ENCODE peak calls at places on chromosomes 6 and 20, in ten cellular contexts. N is uterus, D is sigmoid colon, A is fibroblast of lung, B is H1, C is tibial nerve, R is adrenal gland, Q is GM23248, X is ascending aorta, G is GM23338. J is an unnamed sample.

GRCh38 chr6:2007165-2007564 is 238.2 kb downstream of the GMDS start:
- DNase-seq in N (no peak), D (no peak), A (no peak), B (no peak), C (no peak), R (no peak), Q (peak; percentile 29), X (no peak), G (no peak), J (no peak)

GRCh38 chr6:27642744-27643456 is 170.0 kb upstream of the ZNF184 start:
- DNase-seq in N (no peak), D (no peak), A (no peak), B (no peak), C (no peak), R (no peak), Q (no peak), X (no peak), G (no peak), J (no peak)

GRCh38 chr6:87116922-87117321 is 22.0 kb upstream of the CGA start:
- DNase-seq in N (no peak), D (no peak), A (no peak), B (no peak), C (no peak), R (no peak), Q (no peak), X (no peak), G (no peak), J (no peak)

GRCh38 chr20:61399433-61399832 is 147.4 kb downstream of the CDH4 start:
- DNase-seq in N (no peak), D (no peak), A (no peak), B (no peak), C (no peak), R (no peak), Q (no peak), X (no peak), G (no peak), J (no peak)

GRCh38 chr6:143707702-143708101 is 29.9 kb downstream of the PHACTR2 start:
- DNase-seq in N (no peak), D (no peak), A (no peak), B (no peak), C (no peak), R (no peak), Q (no peak), X (no peak), G (no peak), J (no peak)

GRCh38 chr6:167803816-167804215 is 22.9 kb upstream of the AFDN start:
- DNase-seq in N (no peak), D (no peak), A (no peak), B (peak; percentile 27), C (no peak), R (no peak), Q (no peak), X (no peak), G (no peak), J (no peak)

GRCh38 chr6:83096791-83097190 is 29.3 kb downstream of the DOP1A start:
- DNase-seq in N (no peak), D (no peak), A (no peak), B (no peak), C (no peak), R (no peak), Q (peak; percentile 49), X (no peak), G (no peak), J (no peak)

GRCh38 chr6:47027315-47027714 is 14.8 kb downstream of the ADGRF1 start:
- DNase-seq in N (no peak), D (no peak), A (no peak), B (no peak), C (no peak), R (no peak), Q (no peak), X (no peak), G (no peak), J (no peak)

DNA sequence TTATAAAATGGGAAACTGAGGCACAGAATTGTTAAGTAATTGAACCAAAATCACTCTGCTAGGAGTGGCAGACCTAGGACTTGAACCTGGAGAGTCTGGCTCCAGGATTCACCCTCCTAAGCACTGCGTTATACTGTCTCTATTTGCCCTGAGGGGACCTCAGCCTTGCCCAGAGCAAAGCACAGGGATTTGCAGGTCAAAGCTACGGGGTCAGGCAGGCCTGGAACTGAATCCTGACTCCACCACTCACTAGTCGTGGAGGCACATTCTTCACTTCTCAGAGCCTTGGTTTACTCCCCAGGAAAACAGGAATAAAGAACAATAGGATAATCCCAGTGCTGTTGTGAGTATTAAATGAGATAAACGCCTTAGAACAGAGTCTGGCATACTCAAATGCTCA is 19.4 kb downstream of the KCNK15 start:
- DNase-seq in N (no peak), D (no peak), A (no peak), B (no peak), C (no peak), R (no peak), Q (no peak), X (no peak), G (no peak), J (no peak)
- H3K27me3 ChIP-seq in N (no peaks in the 10 kb centered on the region), D (peaks cover 6% of the 10 kb centered on the region), A (peaks cover 13% of the 10 kb centered on the region), B (no peaks in the 10 kb centered on the region), C (no peaks in the 10 kb centered on the region), R (no peaks in the 10 kb centered on the region), Q (peaks cover 18% of the 10 kb centered on the region), X (no peaks in the 10 kb centered on the region), G (no peaks in the 10 kb centered on the region), J (no peaks in the 10 kb centered on the region)

DNA sequence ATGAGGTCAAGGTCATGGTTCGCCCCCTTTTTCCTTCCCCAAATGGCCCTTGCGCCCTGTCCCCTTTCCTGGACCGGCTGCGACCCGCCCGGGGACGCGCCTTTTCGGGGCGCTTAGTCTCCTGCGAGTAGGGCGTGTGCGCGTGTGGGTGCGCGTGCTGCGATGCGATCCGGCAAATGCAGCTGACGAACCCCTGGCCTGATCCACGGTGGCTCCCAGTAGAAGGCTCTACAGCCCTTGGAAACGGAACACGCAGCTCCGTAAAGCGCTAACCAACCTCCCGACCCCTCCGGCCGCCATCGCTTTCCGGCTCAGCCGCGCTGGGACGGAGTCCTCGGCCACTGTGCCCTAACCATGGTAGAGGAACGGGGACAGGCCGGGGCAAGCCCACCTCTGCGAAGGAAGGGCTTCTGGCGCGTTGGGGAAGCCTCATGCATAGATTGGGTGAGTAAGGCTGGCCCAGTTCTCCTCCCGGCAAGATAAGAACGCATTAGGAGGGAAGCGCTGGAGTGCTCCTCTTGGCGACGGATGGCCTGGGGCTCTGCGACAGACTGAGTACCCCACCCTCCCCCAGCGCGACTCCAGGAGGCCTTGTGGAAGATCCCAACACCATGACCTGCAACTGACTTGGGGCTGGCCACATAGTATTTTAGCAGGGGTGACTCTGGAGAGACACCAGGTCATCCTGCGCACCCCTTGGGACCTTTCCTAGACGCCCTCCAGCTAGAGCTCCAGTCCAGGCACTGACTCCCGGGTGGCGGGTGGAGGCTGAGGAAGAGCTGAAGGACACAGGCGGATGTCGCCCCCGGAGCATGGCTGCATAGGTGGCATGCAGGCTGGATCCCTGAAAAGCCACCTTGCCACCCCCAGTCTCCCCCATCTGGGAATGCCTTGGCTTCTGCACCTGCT is 1.1 kb upstream of the SLC4A11 start:
- DNase-seq in N (no peak), D (no peak), A (peak; percentile 26), B (peak; percentile 73), C (no peak), R (peak; percentile 44), Q (peak; percentile 59), X (no peak), G (peak; percentile 60), J (peak; percentile 77)
- H3K27me3 ChIP-seq in N (peaks cover 13% of the 10 kb centered on the region), D (peaks cover 97% of the 10 kb centered on the region), A (peaks cover 15% of the 10 kb centered on the region), B (peaks cover 37% of the 10 kb centered on the region), C (no peaks in the 10 kb centered on the region), R (no peaks in the 10 kb centered on the region), Q (peaks cover 8% of the 10 kb centered on the region), X (peaks cover 9% of the 10 kb centered on the region), G (peaks cover 46% of the 10 kb centered on the region), J (peaks cover 100% of the 10 kb centered on the region)

GRCh38 chr20:54000262-54000661 is 70.1 kb downstream of the BCAS1 start:
- DNase-seq in N (no peak), D (no peak), A (no peak), B (no peak), C (no peak), R (no peak), Q (no peak), X (no peak), G (no peak), J (no peak)

GRCh38 chr20:54002741-54003140 is 67.7 kb downstream of the BCAS1 start:
- DNase-seq in N (no peak), D (no peak), A (no peak), B (no peak), C (no peak), R (no peak), Q (no peak), X (no peak), G (no peak), J (no peak)

GRCh38 chr20:53999077-53999476 is 71.3 kb downstream of the BCAS1 start:
- DNase-seq in N (no peak), D (no peak), A (no peak), B (no peak), C (no peak), R (no peak), Q (no peak), X (no peak), G (no peak), J (no peak)

GRCh38 chr20:54002056-54002575 is 68.3 kb downstream of the BCAS1 start:
- DNase-seq in N (no peak), D (no peak), A (no peak), B (no peak), C (no peak), R (no peak), Q (no peak), X (no peak), G (no peak), J (no peak)

DNA sequence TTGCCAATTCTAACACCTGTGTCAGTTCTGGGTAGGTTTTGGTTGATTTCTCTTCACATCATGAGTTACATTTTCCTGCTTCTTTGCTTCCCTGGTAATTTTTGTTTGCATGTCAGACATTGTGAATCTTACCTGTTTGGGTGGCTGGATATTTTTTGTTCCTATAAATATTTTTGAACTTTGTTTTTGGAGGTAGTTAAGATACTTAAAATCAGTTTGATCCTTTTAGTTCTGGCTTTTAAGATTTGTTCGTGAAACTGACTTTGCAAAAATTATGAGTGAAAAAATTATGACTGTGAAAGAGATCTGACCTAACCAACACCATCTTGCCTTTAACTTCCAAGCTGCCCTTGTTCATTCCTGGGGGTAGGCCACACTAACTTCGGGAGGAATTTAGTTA is 69.5 kb downstream of the BCAS1 start:
- DNase-seq in N (no peak), D (no peak), A (no peak), B (no peak), C (no peak), R (no peak), Q (no peak), X (no peak), G (no peak), J (no peak)
- H3K27me3 ChIP-seq in N (no peaks in the 10 kb centered on the region), D (no peaks in the 10 kb centered on the region), A (no peaks in the 10 kb centered on the region), B (no peaks in the 10 kb centered on the region), C (no peaks in the 10 kb centered on the region), R (no peaks in the 10 kb centered on the region), Q (no peaks in the 10 kb centered on the region), X (no peaks in the 10 kb centered on the region), G (no peaks in the 10 kb centered on the region), J (no peaks in the 10 kb centered on the region)

GRCh38 chr6:158667360-158667981 is 17.6 kb downstream of the SYTL3 start:
- DNase-seq in N (no peak), D (no peak), A (no peak), B (no peak), C (no peak), R (no peak), Q (no peak), X (no peak), G (no peak), J (no peak)

GRCh38 chr6:158662607-158663464 is 13.0 kb downstream of the SYTL3 start:
- DNase-seq in N (peak; percentile 44), D (peak; percentile 58), A (peak; percentile 77), B (no peak), C (no peak), R (no peak), Q (no peak), X (peak; percentile 57), G (no peak), J (no peak)

GRCh38 chr6:158666637-158667359 is 16.9 kb downstream of the SYTL3 start:
- DNase-seq in N (no peak), D (peak; percentile 35), A (peak; percentile 89), B (no peak), C (no peak), R (peak; percentile 42), Q (peak; percentile 60), X (peak; percentile 62), G (no peak), J (no peak)

GRCh38 chr6:158663465-158664167 is 13.8 kb downstream of the SYTL3 start:
- DNase-seq in N (no peak), D (no peak), A (no peak), B (no peak), C (no peak), R (no peak), Q (no peak), X (peak; percentile 56), G (peak; percentile 32), J (no peak)

DNA sequence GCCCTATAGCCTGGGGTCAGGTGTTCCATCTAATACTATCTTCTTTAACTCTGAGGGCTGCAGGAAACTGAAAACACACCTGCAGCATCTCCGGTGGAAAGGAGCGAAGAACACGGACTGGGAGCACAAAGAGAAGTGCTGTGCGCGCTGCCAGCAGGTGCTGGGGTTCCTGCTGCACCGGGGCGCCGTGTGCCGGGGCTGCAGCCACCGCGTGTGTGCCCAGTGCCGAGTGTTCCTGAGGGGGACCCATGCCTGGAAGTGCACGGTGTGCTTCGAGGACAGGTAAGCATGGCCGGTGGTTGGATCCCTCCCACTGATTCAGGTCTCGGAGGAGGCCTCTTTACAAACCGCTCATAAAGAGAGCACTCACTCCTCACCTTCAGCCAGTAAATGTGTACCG is 15.5 kb downstream of the SYTL3 start:
- DNase-seq in N (no peak), D (no peak), A (no peak), B (no peak), C (no peak), R (no peak), Q (no peak), X (peak; percentile 51), G (no peak), J (no peak)
- H3K27me3 ChIP-seq in N (no peaks in the 10 kb centered on the region), D (no peaks in the 10 kb centered on the region), A (no peaks in the 10 kb centered on the region), B (no peaks in the 10 kb centered on the region), C (no peaks in the 10 kb centered on the region), R (no peaks in the 10 kb centered on the region), Q (no peaks in the 10 kb centered on the region), X (no peaks in the 10 kb centered on the region), G (no peaks in the 10 kb centered on the region), J (no peaks in the 10 kb centered on the region)